ENCODE peak calls at places on chromosomes 6 and 20, in four cellular contexts. One of them, this sample, is unnamed.

GRCh38 chr6:73728548-73729205 is 32.7 kb downstream of the CD109 start:
- DNase-seq in small intestine: no peak
- DNase-seq in CD8-positive, alpha-beta memory T cell: no peak
- DNase-seq in SK-N-SH: no peak
- DNase-seq in this sample: no peak

GRCh38 chr20:39092733-39093410 is 130.7 kb downstream of the DHX35 start:
- DNase-seq in small intestine: no peak
- DNase-seq in CD8-positive, alpha-beta memory T cell: no peak
- DNase-seq in SK-N-SH: no peak
- DNase-seq in this sample: no peak

GRCh38 chr6:109580519-109580918 is 97.5 kb upstream of the ZBTB24 start:
- DNase-seq in small intestine: no peak
- DNase-seq in CD8-positive, alpha-beta memory T cell: no peak
- DNase-seq in SK-N-SH: no peak
- DNase-seq in this sample: no peak

GRCh38 chr20:51687071-51687470 is 81.1 kb downstream of the ATP9A start:
- DNase-seq in small intestine: no peak
- DNase-seq in CD8-positive, alpha-beta memory T cell: no peak
- DNase-seq in SK-N-SH: no peak
- DNase-seq in this sample: no peak

GRCh38 chr6:21083708-21084107 is 509.8 kb upstream of the SOX4 start:
- DNase-seq in small intestine: no peak
- DNase-seq in CD8-positive, alpha-beta memory T cell: no peak
- DNase-seq in SK-N-SH: no peak
- DNase-seq in this sample: no peak

GRCh38 chr20:5495939-5496338 is 179.2 kb upstream of the PROKR2 start:
- DNase-seq in small intestine: no peak
- DNase-seq in CD8-positive, alpha-beta memory T cell: no peak
- DNase-seq in SK-N-SH: no peak
- DNase-seq in this sample: no peak

GRCh38 chr6:117930645-117931044 is 23.6 kb downstream of the SLC35F1 start:
- DNase-seq in small intestine: no peak
- DNase-seq in CD8-positive, alpha-beta memory T cell: no peak
- DNase-seq in SK-N-SH: no peak
- DNase-seq in this sample: no peak

GRCh38 chr20:63065911-63066310 is 59.1 kb upstream of the BHLHE23 start:
- DNase-seq in small intestine: no peak
- DNase-seq in CD8-positive, alpha-beta memory T cell: no peak
- DNase-seq in SK-N-SH: no peak
- DNase-seq in this sample: no peak

GRCh38 chr20:831251-831650 is 2.3 kb upstream of the FAM110A start:
- DNase-seq in small intestine: no peak
- DNase-seq in CD8-positive, alpha-beta memory T cell: no peak
- DNase-seq in SK-N-SH: no peak
- DNase-seq in this sample: no peak

GRCh38 chr6:69044534-69044933 is 409.5 kb downstream of the ADGRB3 start:
- DNase-seq in small intestine: no peak
- DNase-seq in CD8-positive, alpha-beta memory T cell: no peak
- DNase-seq in SK-N-SH: no peak
- DNase-seq in this sample: no peak

GRCh38 chr6:131946404-131946991 is 4.7 kb downstream of the CCN2 start:
- DNase-seq in small intestine: no peak
- DNase-seq in CD8-positive, alpha-beta memory T cell: no peak
- DNase-seq in SK-N-SH: no peak
- DNase-seq in this sample: no peak

GRCh38 chr20:41316602-41317535 is 662 bp downstream of the ZHX3 start:
- DNase-seq in small intestine: peak; percentile 62
- DNase-seq in CD8-positive, alpha-beta memory T cell: peak; percentile 78
- DNase-seq in SK-N-SH: peak; percentile 94
- DNase-seq in this sample: peak; percentile 73

GRCh38 chr20:63006611-63007471 is at the start of gene BHLHE23:
- DNase-seq in small intestine: no peak
- DNase-seq in CD8-positive, alpha-beta memory T cell: no peak
- DNase-seq in SK-N-SH: no peak
- DNase-seq in this sample: no peak

GRCh38 chr6:106974999-106975698 is 620 bp upstream of the CD24 start:
- DNase-seq in small intestine: peak; percentile 47
- DNase-seq in CD8-positive, alpha-beta memory T cell: no peak
- DNase-seq in SK-N-SH: peak; percentile 76
- DNase-seq in this sample: no peak

GRCh38 chr6:141024526-141024925 is 1108.2 kb upstream of the GJE1 start:
- DNase-seq in small intestine: no peak
- DNase-seq in CD8-positive, alpha-beta memory T cell: no peak
- DNase-seq in SK-N-SH: no peak
- DNase-seq in this sample: no peak

GRCh38 chr6:75499640-75500039 is 6.0 kb upstream of the FILIP1 start:
- DNase-seq in small intestine: no peak
- DNase-seq in CD8-positive, alpha-beta memory T cell: no peak
- DNase-seq in SK-N-SH: no peak
- DNase-seq in this sample: no peak

GRCh38 chr6:64301307-64302236 is 666.0 kb downstream of the PHF3 start:
- DNase-seq in small intestine: no peak
- DNase-seq in CD8-positive, alpha-beta memory T cell: no peak
- DNase-seq in SK-N-SH: no peak
- DNase-seq in this sample: no peak
- H3K9me3 ChIP-seq in small intestine: peaks cover 3% of the 10 kb centered on the region
- H3K9me3 ChIP-seq in CD8-positive, alpha-beta memory T cell: no peaks in the 10 kb centered on the region
- H3K9me3 ChIP-seq in SK-N-SH: no peaks in the 10 kb centered on the region
- H3K9me3 ChIP-seq in this sample: no peaks in the 10 kb centered on the region

DNA sequence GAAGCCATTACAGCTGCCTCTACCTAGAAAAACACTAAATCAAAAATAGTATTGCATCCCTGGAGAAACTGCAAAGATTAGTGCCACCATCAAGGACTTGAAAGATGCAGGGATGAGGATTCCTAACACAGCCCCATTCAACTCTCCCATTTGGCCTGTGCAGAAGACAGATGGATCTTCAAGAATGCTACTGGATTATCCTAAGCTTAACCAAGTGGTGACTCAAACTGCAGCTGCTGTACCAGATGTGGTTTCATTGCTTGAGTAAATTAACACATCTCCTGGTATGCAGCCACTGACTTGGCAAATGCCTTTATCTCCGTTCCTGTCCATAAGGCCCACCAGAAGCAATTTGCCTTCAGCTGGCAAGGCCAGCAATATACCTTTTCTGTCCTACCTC is 117.4 kb downstream of the TBC1D32 start:
- DNase-seq in small intestine: no peak
- DNase-seq in CD8-positive, alpha-beta memory T cell: no peak
- DNase-seq in SK-N-SH: no peak
- DNase-seq in this sample: no peak
- H3K9me3 ChIP-seq in small intestine: no peaks in the 10 kb centered on the region
- H3K9me3 ChIP-seq in CD8-positive, alpha-beta memory T cell: no peaks in the 10 kb centered on the region
- H3K9me3 ChIP-seq in SK-N-SH: no peaks in the 10 kb centered on the region
- H3K9me3 ChIP-seq in this sample: no peaks in the 10 kb centered on the region

DNA sequence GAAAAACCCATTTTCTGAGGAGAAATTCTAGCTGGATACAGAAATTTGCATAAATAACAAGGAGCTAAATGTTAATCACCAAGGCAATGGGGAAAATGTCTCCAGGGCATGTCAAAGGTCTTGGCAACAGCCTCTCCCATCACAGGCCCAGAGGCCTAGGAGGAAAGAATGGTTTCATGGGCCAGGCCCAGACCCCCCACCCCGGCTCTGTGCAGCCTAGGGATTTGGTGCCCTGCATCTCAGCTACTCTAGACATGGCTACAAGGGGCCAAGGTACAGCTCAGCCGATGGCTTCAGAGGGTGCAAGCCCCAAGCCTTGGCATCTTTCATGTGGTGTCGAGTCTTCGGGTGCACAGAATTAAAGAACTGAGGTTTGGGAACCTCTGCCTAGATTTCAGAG is 321.2 kb upstream of the ID4 start:
- DNase-seq in small intestine: no peak
- DNase-seq in CD8-positive, alpha-beta memory T cell: no peak
- DNase-seq in SK-N-SH: no peak
- DNase-seq in this sample: no peak
- H3K9me3 ChIP-seq in small intestine: no peaks in the 10 kb centered on the region
- H3K9me3 ChIP-seq in CD8-positive, alpha-beta memory T cell: no peaks in the 10 kb centered on the region
- H3K9me3 ChIP-seq in SK-N-SH: no peaks in the 10 kb centered on the region
- H3K9me3 ChIP-seq in this sample: no peaks in the 10 kb centered on the region

GRCh38 chr6:22940571-22941290 is 371.4 kb downstream of the HDGFL1 start:
- DNase-seq in small intestine: no peak
- DNase-seq in CD8-positive, alpha-beta memory T cell: no peak
- DNase-seq in SK-N-SH: no peak
- DNase-seq in this sample: no peak

DNA sequence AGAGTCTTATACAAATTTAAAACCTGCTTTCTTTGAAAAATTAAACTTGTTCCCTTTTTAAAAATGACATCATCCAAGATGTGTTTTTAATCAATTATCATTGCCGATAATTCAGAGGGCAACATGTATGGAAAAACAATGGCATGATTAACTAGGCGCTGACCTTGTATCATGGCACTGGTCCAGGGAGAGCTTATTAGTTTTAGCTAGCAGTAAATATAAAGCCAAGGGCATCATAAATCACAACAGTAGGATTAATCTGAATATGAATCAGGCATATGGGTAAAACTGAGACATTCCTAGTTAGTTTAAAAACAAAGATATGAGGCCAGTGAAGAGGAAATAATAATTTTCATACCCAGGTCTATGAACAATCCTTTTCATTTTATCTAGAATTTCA is 374.0 kb downstream of the HDGFL1 start:
- DNase-seq in small intestine: no peak
- DNase-seq in CD8-positive, alpha-beta memory T cell: no peak
- DNase-seq in SK-N-SH: no peak
- DNase-seq in this sample: no peak
- H3K9me3 ChIP-seq in small intestine: no peaks in the 10 kb centered on the region
- H3K9me3 ChIP-seq in CD8-positive, alpha-beta memory T cell: no peaks in the 10 kb centered on the region
- H3K9me3 ChIP-seq in SK-N-SH: no peaks in the 10 kb centered on the region
- H3K9me3 ChIP-seq in this sample: no peaks in the 10 kb centered on the region

GRCh38 chr6:28767691-28768090 is 156.1 kb downstream of the TRIM27 start:
- DNase-seq in small intestine: no peak
- DNase-seq in CD8-positive, alpha-beta memory T cell: no peak
- DNase-seq in SK-N-SH: no peak
- DNase-seq in this sample: no peak
- H3K9me3 ChIP-seq in small intestine: no peaks in the 10 kb centered on the region
- H3K9me3 ChIP-seq in CD8-positive, alpha-beta memory T cell: no peaks in the 10 kb centered on the region
- H3K9me3 ChIP-seq in SK-N-SH: no peaks in the 10 kb centered on the region
- H3K9me3 ChIP-seq in this sample: peaks cover 14% of the 10 kb centered on the region

DNA sequence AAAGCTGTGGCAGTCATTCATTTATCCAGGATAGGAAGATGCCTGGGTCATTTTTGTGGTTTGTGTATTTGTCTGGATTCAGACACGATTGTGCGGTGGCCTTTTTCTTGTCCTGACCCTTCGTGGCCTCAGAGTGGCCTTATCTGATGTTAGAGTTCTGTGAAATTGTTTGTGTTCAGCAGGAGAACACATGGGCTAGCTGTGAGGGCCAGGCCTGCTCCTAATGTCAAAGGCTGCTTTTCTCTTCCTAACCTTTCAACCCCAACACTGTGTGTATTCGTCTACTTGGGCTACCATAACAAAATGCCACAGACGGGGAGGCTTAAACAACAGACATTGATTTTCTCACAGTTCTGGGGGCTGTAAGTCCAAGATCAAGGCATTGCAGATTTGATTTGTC is 321.8 kb downstream of the CD83 start:
- DNase-seq in small intestine: no peak
- DNase-seq in CD8-positive, alpha-beta memory T cell: no peak
- DNase-seq in SK-N-SH: no peak
- DNase-seq in this sample: no peak
- H3K9me3 ChIP-seq in small intestine: no peaks in the 10 kb centered on the region
- H3K9me3 ChIP-seq in CD8-positive, alpha-beta memory T cell: no peaks in the 10 kb centered on the region
- H3K9me3 ChIP-seq in SK-N-SH: no peaks in the 10 kb centered on the region
- H3K9me3 ChIP-seq in this sample: no peaks in the 10 kb centered on the region

GRCh38 chr20:29687438-29687837 is 1570.0 kb upstream of the DEFB115 start:
- DNase-seq in small intestine: no peak
- DNase-seq in CD8-positive, alpha-beta memory T cell: no peak
- DNase-seq in SK-N-SH: no peak
- DNase-seq in this sample: no peak
- H3K9me3 ChIP-seq in small intestine: no peaks in the 10 kb centered on the region
- H3K9me3 ChIP-seq in CD8-positive, alpha-beta memory T cell: no peaks in the 10 kb centered on the region
- H3K9me3 ChIP-seq in SK-N-SH: no peaks in the 10 kb centered on the region
- H3K9me3 ChIP-seq in this sample: no peaks in the 10 kb centered on the region

DNA sequence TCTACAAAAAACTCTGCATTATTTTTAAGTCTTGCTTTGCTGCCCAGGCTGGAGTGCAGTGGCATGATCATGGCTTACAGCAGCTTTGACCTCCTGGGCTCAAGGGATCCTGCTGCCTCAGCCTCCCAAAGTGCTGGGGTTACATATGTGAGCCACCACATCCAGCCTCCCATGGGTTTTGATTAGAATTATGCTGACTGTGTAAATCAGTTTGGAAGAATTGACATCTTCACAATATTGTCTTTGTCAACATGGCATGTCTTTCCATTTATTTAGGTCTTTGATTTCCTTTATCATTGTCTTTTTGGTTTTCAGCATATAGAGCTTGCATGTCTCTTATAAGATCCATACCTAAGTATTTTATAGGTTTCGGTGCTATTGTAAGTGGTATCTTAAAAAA is 13.2 kb upstream of the APCDD1L start:
- DNase-seq in small intestine: no peak
- DNase-seq in CD8-positive, alpha-beta memory T cell: no peak
- DNase-seq in SK-N-SH: no peak
- DNase-seq in this sample: no peak
- H3K9me3 ChIP-seq in small intestine: no peaks in the 10 kb centered on the region
- H3K9me3 ChIP-seq in CD8-positive, alpha-beta memory T cell: no peaks in the 10 kb centered on the region
- H3K9me3 ChIP-seq in SK-N-SH: peaks cover 44% of the 10 kb centered on the region
- H3K9me3 ChIP-seq in this sample: peaks cover 3% of the 10 kb centered on the region